ENCODE peak calls at places on chromosome 7, in ten cellular contexts. V is transverse colon, G is endodermal cell, O is stomach, R is heart left ventricle, P is psoas muscle, C is cardiac muscle cell, X is tibial nerve, M is H7, B is mammary epithelial cell. F is an unnamed sample. For H3K36me3, the result is how much of the 10 kb centered on the place peaks cover.

GRCh38 chr7:53350241-53350640 is 314.8 kb downstream of the POM121L12 start:
- DNase-seq in V (peak), G (peak), O (no peak), R (no peak), P (no peak), C (peak), X (no peak), M (peak), B (no peak), F (no peak)

GRCh38 chr7:133790911-133791310 is 336.2 kb upstream of the LRGUK start:
- DNase-seq in V (no peak), G (no peak), O (no peak), R (no peak), P (no peak), C (no peak), X (no peak), M (no peak), B (no peak), F (no peak)

GRCh38 chr7:126819197-126819484 is 433.6 kb downstream of the GRM8 start:
- DNase-seq in V (no peak), G (no peak), O (no peak), R (no peak), P (no peak), C (no peak), X (no peak), M (no peak), B (no peak), F (no peak)

GRCh38 chr7:36683695-36684357 is 40.5 kb downstream of the AOAH start:
- DNase-seq in V (no peak), G (no peak), O (no peak), R (no peak), P (no peak), C (no peak), X (no peak), M (no peak), B (peak), F (no peak)

GRCh38 chr7:128177768-128178550 is 63.1 kb upstream of the LEP start:
- DNase-seq in V (no peak), G (peak), O (no peak), R (no peak), P (no peak), C (no peak), X (no peak), M (no peak), B (no peak), F (no peak)

GRCh38 chr7:157540606-157541294 is 203.9 kb downstream of the DNAJB6 start:
- DNase-seq in V (no peak), G (no peak), O (no peak), R (no peak), P (peak), C (no peak), X (no peak), M (peak), B (no peak), F (no peak)

GRCh38 chr7:19552576-19552975 is 156.3 kb downstream of the POLR1F start:
- DNase-seq in V (no peak), G (no peak), O (no peak), R (no peak), P (no peak), C (no peak), X (no peak), M (no peak), B (no peak), F (no peak)

GRCh38 chr7:114941692-114942091 is 19.8 kb downstream of the MDFIC start:
- DNase-seq in V (no peak), G (no peak), O (no peak), R (no peak), P (no peak), C (no peak), X (no peak), M (no peak), B (no peak), F (no peak)

GRCh38 chr7:27168265-27168947 is 3.1 kb upstream of the HOXA9 start:
- DNase-seq in V (no peak), G (peak), O (no peak), R (no peak), P (peak), C (no peak), X (no peak), M (no peak), B (no peak), F (no peak)

GRCh38 chr7:137591444-137591843 is 247.9 kb upstream of the PTN start:
- DNase-seq in V (no peak), G (peak), O (no peak), R (no peak), P (no peak), C (peak), X (no peak), M (no peak), B (peak), F (no peak)

GRCh38 chr7:16078076-16078952 is 343.0 kb downstream of the CRPPA start:
- DNase-seq in V (no peak), G (peak), O (no peak), R (no peak), P (no peak), C (peak), X (peak), M (peak), B (peak), F (no peak)

GRCh38 chr7:141704112-141704511 is 2.1 kb upstream of the DENND11 start:
- DNase-seq in V (no peak), G (no peak), O (no peak), R (no peak), P (no peak), C (no peak), X (no peak), M (no peak), B (no peak), F (no peak)

GRCh38 chr7:36141850-36142249 is 11.2 kb upstream of the EEPD1 start:
- DNase-seq in V (no peak), G (no peak), O (no peak), R (no peak), P (no peak), C (no peak), X (no peak), M (no peak), B (no peak), F (no peak)

GRCh38 chr7:106345421-106346166 is 60.8 kb upstream of the NAMPT start:
- DNase-seq in V (no peak), G (no peak), O (no peak), R (no peak), P (no peak), C (no peak), X (no peak), M (no peak), B (no peak), F (no peak)

GRCh38 chr7:74292757-74293576 is 3.8 kb downstream of the CLIP2 start:
- DNase-seq in V (peak), G (peak), O (peak), R (no peak), P (no peak), C (no peak), X (no peak), M (peak), B (no peak), F (no peak)

GRCh38 chr7:84492128-84492527 is 297.5 kb upstream of the SEMA3A start:
- DNase-seq in V (no peak), G (no peak), O (no peak), R (no peak), P (no peak), C (no peak), X (no peak), M (no peak), B (no peak), F (no peak)

GRCh38 chr7:4875391-4875790 is 8.1 kb downstream of the RADIL start:
- DNase-seq in V (no peak), G (no peak), O (no peak), R (no peak), P (no peak), C (no peak), X (no peak), M (no peak), B (no peak), F (no peak)

GRCh38 chr7:33832326-33832725 is 73.0 kb upstream of the BMPER start:
- DNase-seq in V (no peak), G (no peak), O (no peak), R (peak), P (peak), C (no peak), X (no peak), M (no peak), B (no peak), F (no peak)

DNA sequence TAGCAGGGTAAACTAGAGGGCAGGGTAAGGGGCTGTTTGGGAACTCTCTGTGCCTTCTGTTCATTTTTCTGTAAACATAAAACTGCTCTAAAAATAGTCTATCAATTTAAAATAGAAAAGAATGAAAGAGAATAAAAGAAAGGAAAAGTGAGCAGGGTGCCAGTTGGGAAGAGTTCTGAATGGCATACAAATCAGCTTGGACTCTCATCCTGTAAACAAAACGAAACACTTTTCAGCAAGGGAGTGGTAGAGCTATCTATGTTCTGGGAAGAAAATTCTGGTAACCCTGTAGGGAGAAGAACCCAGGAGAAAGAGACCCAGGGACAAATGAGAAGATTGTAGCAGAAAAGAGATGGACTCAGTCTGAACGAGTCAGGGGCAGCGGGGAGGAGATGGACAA is 24.6 kb downstream of the SCRN1 start:
- DNase-seq in V (no peak), G (no peak), O (no peak), R (no peak), P (no peak), C (no peak), X (no peak), M (no peak), B (no peak), F (no peak)
- H3K36me3 ChIP-seq in V (under half), G (half or more), O (under half), R (under half), P (under half), C (under half), X (under half), M (under half), B (under half), F (under half)

GRCh38 chr7:116083791-116084190 is 53.2 kb upstream of the TFEC start:
- DNase-seq in V (no peak), G (no peak), O (no peak), R (no peak), P (no peak), C (no peak), X (no peak), M (no peak), B (no peak), F (no peak)

GRCh38 chr7:116087291-116087690 is 56.7 kb upstream of the TFEC start:
- DNase-seq in V (no peak), G (no peak), O (no peak), R (no peak), P (no peak), C (no peak), X (no peak), M (no peak), B (no peak), F (no peak)

GRCh38 chr7:116087984-116088383 is 57.4 kb upstream of the TFEC start:
- DNase-seq in V (no peak), G (no peak), O (no peak), R (no peak), P (no peak), C (no peak), X (no peak), M (peak), B (no peak), F (no peak)

GRCh38 chr7:116089293-116089692 is 58.7 kb upstream of the TFEC start:
- DNase-seq in V (no peak), G (no peak), O (no peak), R (no peak), P (no peak), C (no peak), X (no peak), M (no peak), B (no peak), F (no peak)

GRCh38 chr7:116086547-116086946 is 56.0 kb upstream of the TFEC start:
- DNase-seq in V (no peak), G (no peak), O (no peak), R (no peak), P (no peak), C (no peak), X (no peak), M (no peak), B (no peak), F (no peak)
- H3K36me3 ChIP-seq in V (under half), G (under half), O (under half), R (under half), P (under half), C (under half), X (under half), M (under half), B (under half), F (under half)

DNA sequence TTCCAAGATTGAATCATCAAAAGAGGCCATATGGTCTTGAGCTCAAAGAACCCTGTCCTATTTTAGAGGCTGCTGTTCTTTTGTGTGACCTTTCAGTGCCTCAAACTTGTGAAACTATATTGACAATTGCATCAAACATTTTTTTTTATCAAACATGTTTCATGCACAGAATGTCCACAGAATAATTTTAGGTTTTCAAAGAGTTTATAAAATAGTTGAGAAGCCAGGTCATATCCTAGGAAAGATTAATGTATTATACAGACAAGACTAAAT is 67.1 kb downstream of the CDK6 start:
- DNase-seq in V (no peak), G (no peak), O (no peak), R (no peak), P (no peak), C (no peak), X (no peak), M (no peak), B (no peak), F (no peak)
- H3K36me3 ChIP-seq in V (under half), G (under half), O (under half), R (under half), P (under half), C (under half), X (under half), M (under half), B (under half), F (under half)

DNA sequence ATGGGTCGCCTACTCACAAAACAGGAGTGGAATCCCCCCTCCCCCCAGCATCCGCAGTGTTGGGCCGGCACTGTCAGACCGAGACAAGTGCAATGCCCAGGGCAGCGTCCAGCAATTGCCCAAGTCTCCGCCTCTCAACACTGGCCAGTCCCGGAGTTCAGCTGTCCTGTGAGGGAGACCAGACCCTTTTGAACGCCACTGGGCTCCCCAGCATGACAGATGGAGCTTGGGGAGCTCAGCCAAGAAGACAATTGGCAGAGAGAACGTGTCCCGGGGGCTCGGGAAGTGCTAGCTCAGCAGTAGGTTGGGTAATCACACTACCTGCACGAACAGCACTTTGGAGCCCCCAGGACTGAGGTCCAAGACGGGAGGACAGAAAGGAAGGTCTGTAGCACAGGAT is 4.7 kb downstream of the COPS6 start:
- DNase-seq in V (no peak), G (peak), O (no peak), R (no peak), P (no peak), C (no peak), X (no peak), M (peak), B (no peak), F (no peak)
- H3K36me3 ChIP-seq in V (under half), G (half or more), O (half or more), R (half or more), P (under half), C (half or more), X (half or more), M (half or more), B (half or more), F (half or more)

GRCh38 chr7:101137651-101138148 is 10.8 kb downstream of the SERPINE1 start:
- DNase-seq in V (no peak), G (no peak), O (no peak), R (no peak), P (no peak), C (no peak), X (no peak), M (no peak), B (peak), F (no peak)

GRCh38 chr7:101129603-101130117 is 2.8 kb downstream of the SERPINE1 start:
- DNase-seq in V (no peak), G (no peak), O (no peak), R (no peak), P (no peak), C (no peak), X (no peak), M (no peak), B (no peak), F (no peak)

GRCh38 chr7:101133621-101134398 is 6.9 kb downstream of the SERPINE1 start:
- DNase-seq in V (no peak), G (no peak), O (no peak), R (no peak), P (no peak), C (no peak), X (no peak), M (peak), B (peak), F (no peak)

GRCh38 chr7:101138149-101138870 is 11.4 kb downstream of the SERPINE1 start:
- DNase-seq in V (peak), G (peak), O (peak), R (peak), P (peak), C (peak), X (peak), M (peak), B (peak), F (peak)

GRCh38 chr7:101134399-101134980 is 7.6 kb downstream of the SERPINE1 start:
- DNase-seq in V (no peak), G (no peak), O (no peak), R (no peak), P (no peak), C (no peak), X (no peak), M (peak), B (no peak), F (no peak)
- H3K36me3 ChIP-seq in V (under half), G (under half), O (under half), R (under half), P (under half), C (under half), X (under half), M (under half), B (under half), F (under half)

DNA sequence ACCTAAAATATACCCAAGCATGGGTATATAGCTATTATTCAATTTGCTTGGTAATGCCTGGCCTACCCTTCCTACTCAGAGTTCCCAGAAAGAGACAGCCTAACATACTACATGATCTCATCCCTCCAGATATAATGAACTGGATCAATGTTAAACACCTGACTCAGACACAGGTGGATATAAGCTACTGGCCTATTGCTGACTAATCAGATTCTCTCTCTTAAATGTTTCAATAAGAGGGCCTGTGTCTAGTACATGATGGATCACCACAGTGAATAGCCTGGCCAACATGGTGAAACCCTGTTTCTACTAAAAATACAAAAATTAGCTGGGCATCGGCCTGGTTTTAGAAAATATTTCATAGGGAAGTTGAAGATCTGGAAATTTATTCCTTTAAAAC is 54.1 kb downstream of the COPG2 start:
- DNase-seq in V (no peak), G (no peak), O (no peak), R (no peak), P (no peak), C (no peak), X (no peak), M (no peak), B (no peak), F (no peak)
- H3K36me3 ChIP-seq in V (under half), G (half or more), O (half or more), R (half or more), P (under half), C (under half), X (half or more), M (under half), B (under half), F (under half)

DNA sequence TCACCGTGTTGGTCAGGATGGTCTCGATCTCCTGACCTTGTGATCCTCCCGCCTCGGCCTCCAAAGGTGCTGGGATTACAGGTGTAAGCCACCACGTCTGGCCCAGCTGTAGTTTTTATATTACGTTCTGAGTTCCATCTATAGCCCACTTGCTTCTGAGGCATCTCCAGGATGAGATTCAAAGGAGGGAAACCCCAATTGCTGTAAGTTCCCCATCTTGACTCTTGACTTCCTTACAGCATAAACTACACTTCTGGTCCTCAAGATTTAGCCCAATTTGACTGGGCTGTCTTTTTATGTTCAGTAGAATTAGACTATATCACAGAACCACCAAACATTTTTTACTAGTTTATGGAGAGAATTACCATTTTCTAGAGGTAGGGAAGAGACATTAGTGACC is 44.3 kb downstream of the CCM2 start:
- DNase-seq in V (no peak), G (no peak), O (no peak), R (no peak), P (no peak), C (no peak), X (no peak), M (no peak), B (no peak), F (no peak)
- H3K36me3 ChIP-seq in V (under half), G (half or more), O (half or more), R (half or more), P (under half), C (under half), X (under half), M (under half), B (under half), F (half or more)

DNA sequence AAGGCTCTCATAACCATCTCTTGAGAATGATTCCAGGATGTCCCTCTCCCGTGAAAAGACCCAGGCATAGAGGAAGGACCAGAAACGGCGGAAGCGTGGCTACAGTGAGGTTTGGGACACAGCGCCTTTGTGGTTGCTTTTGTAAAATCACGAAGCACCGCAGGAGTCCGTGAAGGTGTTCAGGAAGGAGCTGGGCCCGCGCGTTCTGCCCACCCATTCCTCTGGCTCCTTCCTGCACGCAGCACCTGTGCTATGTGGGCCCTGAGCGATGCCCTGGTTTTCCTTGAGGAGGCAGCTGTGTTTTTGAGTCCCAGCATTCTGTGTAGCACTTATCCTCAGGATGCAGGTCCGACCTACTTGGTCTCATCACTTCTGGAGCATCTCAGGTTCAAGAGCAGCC is 112.8 kb downstream of the TRRAP start:
- DNase-seq in V (no peak), G (no peak), O (no peak), R (no peak), P (no peak), C (no peak), X (no peak), M (no peak), B (no peak), F (no peak)
- H3K36me3 ChIP-seq in V (half or more), G (half or more), O (half or more), R (half or more), P (under half), C (half or more), X (half or more), M (under half), B (under half), F (half or more)

GRCh38 chr7:140678816-140679130 is 6.0 kb downstream of the ADCK2 start:
- DNase-seq in V (no peak), G (no peak), O (peak), R (no peak), P (no peak), C (no peak), X (no peak), M (peak), B (no peak), F (no peak)

GRCh38 chr7:140677496-140677895 is 4.8 kb downstream of the ADCK2 start:
- DNase-seq in V (no peak), G (no peak), O (no peak), R (no peak), P (no peak), C (no peak), X (no peak), M (no peak), B (no peak), F (no peak)

GRCh38 chr7:140680886-140681285 is 8.1 kb downstream of the ADCK2 start:
- DNase-seq in V (no peak), G (no peak), O (peak), R (no peak), P (no peak), C (no peak), X (no peak), M (peak), B (no peak), F (no peak)

GRCh38 chr7:140678081-140678815 is 5.5 kb downstream of the ADCK2 start:
- DNase-seq in V (no peak), G (peak), O (peak), R (no peak), P (no peak), C (no peak), X (no peak), M (peak), B (no peak), F (no peak)

GRCh38 chr7:140679186-140679585 is 6.4 kb downstream of the ADCK2 start:
- DNase-seq in V (no peak), G (no peak), O (peak), R (no peak), P (no peak), C (no peak), X (no peak), M (no peak), B (no peak), F (no peak)
- H3K36me3 ChIP-seq in V (under half), G (under half), O (half or more), R (under half), P (under half), C (under half), X (half or more), M (under half), B (under half), F (under half)